ENCODE peak calls at places on chromosome 10, in eight cellular contexts. S is RPMI7951; P is activated T-helper 9 cell treated with anti-CD3 and anti-CD28 coated beads, Interleukin-2, amount 50 U/mL, for 16 hours; D is NAMALWA; B is prostate gland; J is retina; H is mammary epithelial cell; U is T-helper 1 cell. O is an unnamed sample.

GRCh38 chr10:99337261-99337905 is 8.2 kb downstream of the CNNM1 start:
- DNase-seq in D (no peak), P (no peak), B (no peak), H (peak), S (peak), J (peak), U (no peak), O (no peak)

GRCh38 chr10:75417522-75417927 is 13.9 kb upstream of the LRMDA start:
- DNase-seq in D (no peak), U (no peak), B (no peak), P (no peak), H (no peak), S (no peak), J (no peak), O (no peak)

GRCh38 chr10:117248700-117249465 is 8.0 kb downstream of the SLC18A2 start:
- DNase-seq in D (no peak), H (no peak), U (no peak), P (no peak), S (no peak), J (peak), B (no peak), O (no peak)

GRCh38 chr10:124568858-124569622 is 107.4 kb downstream of the LHPP start:
- DNase-seq in P (no peak), B (no peak), U (no peak), S (no peak), J (peak), H (no peak), D (no peak), O (no peak)

GRCh38 chr10:95655571-95656290 is 780 bp downstream of the ALDH18A1 start:
- DNase-seq in J (no peak), D (peak), B (peak), U (peak), S (peak), H (peak), P (no peak), O (peak)

GRCh38 chr10:70274643-70275042 is 9.2 kb downstream of the NPFFR1 start:
- DNase-seq in J (no peak), S (peak), P (no peak), B (no peak), H (no peak), U (no peak), D (no peak), O (no peak)

GRCh38 chr10:33421789-33422188 is 87.3 kb upstream of the NRP1 start:
- DNase-seq in P (no peak), B (no peak), J (no peak), D (no peak), S (peak), U (no peak), H (peak), O (no peak)

GRCh38 chr10:12844796-12845524 is 156.6 kb downstream of the CCDC3 start:
- DNase-seq in S (peak), U (no peak), D (no peak), J (no peak), P (no peak), H (peak), B (peak), O (no peak)

GRCh38 chr10:128051548-128051947 is 74.7 kb downstream of the MKI67 start:
- DNase-seq in J (no peak), P (no peak), S (no peak), B (no peak), H (no peak), D (no peak), U (no peak), O (no peak)

GRCh38 chr10:53598914-53599313 is 826.3 kb upstream of the MBL2 start:
- DNase-seq in J (no peak), U (no peak), B (no peak), S (no peak), H (peak), D (no peak), P (no peak), O (no peak)

GRCh38 chr10:63744060-63744941 is 223.1 kb downstream of the REEP3 start:
- DNase-seq in J (no peak), H (no peak), S (no peak), U (no peak), P (no peak), D (no peak), B (no peak), O (no peak)

GRCh38 chr10:103451091-103451801 is 924 bp downstream of the CALHM2 start:
- DNase-seq in P (peak), J (no peak), U (peak), D (no peak), S (peak), B (no peak), H (peak), O (peak)

GRCh38 chr10:87850742-87851205 is 12.6 kb downstream of the KLLN start:
- DNase-seq in B (peak), H (peak), D (peak), P (peak), S (no peak), J (peak), U (peak), O (peak)

GRCh38 chr10:71863203-71863602 is 12.2 kb upstream of the PSAP start:
- DNase-seq in H (peak), J (no peak), D (no peak), U (no peak), S (no peak), B (no peak), P (no peak), O (no peak)

GRCh38 chr10:8238989-8239388 is 184.5 kb downstream of the GATA3 start:
- DNase-seq in P (no peak), H (no peak), J (no peak), B (no peak), U (no peak), S (no peak), D (no peak), O (no peak)

GRCh38 chr10:30431435-30431911 is 2.5 kb upstream of the MAP3K8 start:
- DNase-seq in J (no peak), P (no peak), B (no peak), H (peak), S (no peak), D (no peak), U (no peak), O (no peak)

GRCh38 chr10:44994752-44995530 is 5.8 kb upstream of the ZNF22 start:
- DNase-seq in S (no peak), B (no peak), P (no peak), J (peak), U (no peak), D (no peak), H (no peak), O (no peak)

GRCh38 chr10:120969219-120969645 is 118.1 kb downstream of the WDR11 start:
- DNase-seq in S (peak), P (no peak), U (no peak), B (no peak), J (no peak), H (peak), D (no peak), O (no peak)

GRCh38 chr10:110138197-110138812 is 69.1 kb upstream of the MXI1 start:
- DNase-seq in P (no peak), H (peak), J (peak), U (no peak), S (peak), B (no peak), D (peak), O (no peak)